ENCODE peak calls at places on chromosomes 16 and 17, in four cellular contexts. M is GM12878, H is HEK293T, V is K562. E is an unnamed sample.

GRCh38 chr17:67211742-67212141 is 33.3 kb downstream of the HELZ start:
- DNase-seq in M (no peak), H (no peak), V (no peak), E (no peak)

GRCh38 chr16:65178151-65178550 is 56.3 kb upstream of the CDH11 start:
- DNase-seq in M (no peak), H (no peak), V (no peak), E (no peak)

GRCh38 chr17:74780443-74781238 is 4.5 kb upstream of the NAT9 start:
- DNase-seq in M (no peak), H (peak), V (peak), E (peak)

GRCh38 chr16:85573696-85574641 is 39.2 kb upstream of the GSE1 start:
- DNase-seq in M (no peak), H (peak), V (peak), E (no peak)

GRCh38 chr16:83968483-83968865 is 430 bp downstream of the NECAB2 start:
- DNase-seq in M (no peak), H (peak), V (peak), E (no peak)

GRCh38 chr17:43864161-43864706 is 17.3 kb downstream of the CD300LG start:
- DNase-seq in M (no peak), H (no peak), V (no peak), E (no peak)

GRCh38 chr16:51524555-51525373 is 373.7 kb upstream of the SALL1 start:
- DNase-seq in M (no peak), H (no peak), V (no peak), E (no peak)

GRCh38 chr16:30472328-30472942 is at the start of gene ITGAL:
- DNase-seq in M (peak), H (no peak), V (no peak), E (no peak)

GRCh38 chr16:31052131-31052530 is 18.8 kb downstream of the STX4 start:
- DNase-seq in M (no peak), H (no peak), V (peak), E (no peak)

GRCh38 chr17:15143524-15143923 is 121.6 kb downstream of the PMP22 start:
- DNase-seq in M (no peak), H (no peak), V (no peak), E (peak)

GRCh38 chr17:59483860-59484259 is 81.5 kb upstream of the DHX40 start:
- DNase-seq in M (no peak), H (no peak), V (no peak), E (no peak)

GRCh38 chr16:58843675-58844074 is 109.6 kb upstream of the GOT2 start:
- DNase-seq in M (peak), H (no peak), V (peak), E (no peak)

GRCh38 chr17:79874329-79874981 is 35.2 kb upstream of the CBX4 start:
- DNase-seq in M (no peak), H (peak), V (peak), E (no peak)

GRCh38 chr16:61323456-61323855 is 712.8 kb downstream of the CDH8 start:
- DNase-seq in M (no peak), H (no peak), V (no peak), E (no peak)

GRCh38 chr16:19885456-19886060 is 910 bp upstream of the GPRC5B start:
- DNase-seq in M (no peak), H (no peak), V (no peak), E (no peak)

GRCh38 chr17:39667262-39668140 is 752 bp upstream of the PNMT start:
- DNase-seq in M (no peak), H (no peak), V (peak), E (peak)

GRCh38 chr17:74431568-74432483 is at the start of gene GPRC5C:
- DNase-seq in M (no peak), H (peak), V (peak), E (peak)

GRCh38 chr17:27438631-27439030 is 17.6 kb upstream of the KSR1 start:
- DNase-seq in M (no peak), H (no peak), V (no peak), E (no peak)

GRCh38 chr17:68029512-68030215 is 5.9 kb upstream of the KPNA2 start:
- DNase-seq in M (no peak), H (no peak), V (no peak), E (no peak)

GRCh38 chr16:88810868-88811599 is 694 bp downstream of the APRT start:
- DNase-seq in M (no peak), H (no peak), V (no peak), E (no peak)

GRCh38 chr17:80104321-80104955 is 3.1 kb downstream of the GAA start:
- DNase-seq in M (no peak), H (no peak), V (no peak), E (no peak)

GRCh38 chr16:77660311-77660710 is 62.0 kb upstream of the NUDT7 start:
- DNase-seq in M (no peak), H (peak), V (peak), E (no peak)

GRCh38 chr16:3745751-3746355 is 28.5 kb upstream of the TRAP1 start:
- DNase-seq in M (no peak), H (no peak), V (no peak), E (no peak)

GRCh38 chr17:38942641-38943040 is 17.2 kb downstream of the LASP1NB start:
- DNase-seq in M (no peak), H (no peak), V (no peak), E (no peak)

GRCh38 chr17:3385869-3386816 is at the start of gene OR3A2:
- DNase-seq in M (no peak), H (no peak), V (no peak), E (peak)

GRCh38 chr17:57043276-57043675 is 41.8 kb upstream of the AKAP1 start:
- DNase-seq in M (no peak), H (no peak), V (no peak), E (no peak)

GRCh38 chr17:46178550-46179198 is 14.6 kb downstream of the KANSL1 start:
- DNase-seq in M (no peak), H (no peak), V (no peak), E (no peak)

DNA sequence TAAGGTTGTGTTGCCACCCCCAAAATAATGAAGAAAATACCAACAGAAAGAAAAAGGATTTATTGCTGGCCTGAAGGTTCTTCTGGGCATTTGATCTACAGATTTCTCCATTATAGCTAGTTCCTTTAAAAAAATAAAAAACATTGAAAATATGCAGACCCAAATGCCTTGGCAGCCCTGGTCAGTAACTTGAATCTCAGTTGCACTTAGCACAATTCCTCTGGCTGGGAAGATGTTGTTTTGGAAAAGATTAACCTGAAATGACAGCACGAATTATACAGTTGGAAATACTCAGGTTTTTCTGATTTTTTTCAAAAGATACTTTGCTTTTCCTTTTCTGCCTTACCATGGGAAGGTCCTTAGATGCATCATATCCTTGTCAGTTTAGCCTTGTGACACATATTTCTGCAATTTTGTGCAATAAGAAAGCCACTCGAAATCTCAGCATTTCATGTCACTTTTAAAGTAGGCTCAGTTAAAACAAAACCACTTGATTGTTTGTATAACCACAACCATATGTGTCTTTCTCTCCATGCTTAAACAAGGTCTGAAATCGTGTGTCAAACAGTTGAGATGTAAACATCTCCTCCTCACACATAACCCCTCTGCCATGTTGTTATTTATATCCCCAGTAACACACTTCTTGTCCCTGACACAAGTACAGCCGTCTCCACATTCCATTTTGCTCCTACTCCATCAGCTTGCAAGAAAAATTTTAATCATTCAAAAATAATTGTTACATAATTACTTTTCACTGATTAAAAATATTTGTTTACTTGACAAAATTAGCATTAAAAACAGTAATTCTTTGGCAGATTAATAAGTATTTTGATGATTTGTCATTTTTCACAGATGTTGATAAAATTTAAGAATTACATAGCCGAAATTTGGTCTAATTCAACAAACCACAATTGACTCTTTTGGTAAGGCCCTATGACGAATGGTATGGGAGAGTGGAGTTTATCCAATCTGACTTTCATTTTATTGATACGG is 61.1 kb downstream of the SIAH1 start:
- DNase-seq in M (no peak), H (no peak), V (no peak), E (no peak)
- TF ChIP-seq SP1 in M (no peak), H (no peak), V (no peak), E (no peak)

DNA sequence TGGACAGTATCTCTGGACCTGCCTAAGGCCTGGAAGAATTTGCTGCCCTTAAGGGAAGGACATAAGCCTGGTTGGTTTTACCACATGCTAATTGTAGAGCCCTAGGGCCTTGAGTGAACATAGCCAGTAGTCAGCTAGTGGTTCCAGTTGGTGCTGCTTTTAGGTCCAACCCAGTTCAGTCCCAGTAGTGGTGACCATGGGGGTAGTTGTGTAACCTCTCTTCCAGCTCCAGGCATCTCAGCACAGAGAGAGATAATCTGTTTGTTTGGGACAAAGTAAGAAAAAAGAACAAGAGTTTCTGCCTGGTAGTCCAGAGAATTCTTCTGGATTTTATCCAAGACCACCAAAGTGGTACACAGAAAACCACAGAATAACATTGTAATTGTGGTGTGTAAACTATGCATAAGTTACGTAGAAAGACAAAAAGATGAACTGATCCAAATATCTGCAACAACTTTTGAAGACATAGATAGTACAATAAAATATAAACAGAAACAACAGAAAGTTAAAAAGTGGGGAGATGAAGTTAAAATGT is 5.2 kb upstream of the CCL13 start:
- DNase-seq in M (no peak), H (no peak), V (no peak), E (no peak)
- TF ChIP-seq SP1 in M (no peak), H (no peak), V (no peak), E (no peak)

DNA sequence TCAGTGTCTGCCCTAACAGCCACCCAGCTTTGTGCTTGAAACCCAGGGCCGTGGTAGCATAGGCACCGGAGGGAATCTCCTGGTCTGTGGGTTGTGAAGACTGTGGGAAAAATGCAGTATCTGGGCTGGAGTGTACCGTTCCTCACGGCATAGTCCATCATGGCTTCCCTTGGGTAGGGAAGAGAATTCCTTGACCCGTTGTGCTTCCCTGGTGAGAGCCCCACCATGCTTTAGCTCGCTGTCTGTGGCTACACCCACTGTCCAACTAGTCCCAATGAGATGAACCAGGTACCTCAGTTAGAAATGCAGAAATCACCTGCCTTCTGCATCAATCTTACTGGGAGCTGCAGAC is 67.3 kb downstream of the ATF7IP2 start:
- DNase-seq in M (no peak), H (no peak), V (no peak), E (no peak)
- TF ChIP-seq SP1 in M (no peak), H (no peak), V (no peak), E (no peak)

GRCh38 chr17:47270946-47271705 is 17.5 kb downstream of the ITGB3 start:
- DNase-seq in M (no peak), H (no peak), V (no peak), E (no peak)

GRCh38 chr17:47264171-47264570 is 10.5 kb downstream of the ITGB3 start:
- DNase-seq in M (no peak), H (no peak), V (no peak), E (no peak)

GRCh38 chr17:47265983-47266541 is 12.4 kb downstream of the ITGB3 start:
- DNase-seq in M (no peak), H (no peak), V (peak), E (no peak)

GRCh38 chr17:47266782-47267181 is 13.2 kb downstream of the ITGB3 start:
- DNase-seq in M (no peak), H (no peak), V (no peak), E (no peak)

DNA sequence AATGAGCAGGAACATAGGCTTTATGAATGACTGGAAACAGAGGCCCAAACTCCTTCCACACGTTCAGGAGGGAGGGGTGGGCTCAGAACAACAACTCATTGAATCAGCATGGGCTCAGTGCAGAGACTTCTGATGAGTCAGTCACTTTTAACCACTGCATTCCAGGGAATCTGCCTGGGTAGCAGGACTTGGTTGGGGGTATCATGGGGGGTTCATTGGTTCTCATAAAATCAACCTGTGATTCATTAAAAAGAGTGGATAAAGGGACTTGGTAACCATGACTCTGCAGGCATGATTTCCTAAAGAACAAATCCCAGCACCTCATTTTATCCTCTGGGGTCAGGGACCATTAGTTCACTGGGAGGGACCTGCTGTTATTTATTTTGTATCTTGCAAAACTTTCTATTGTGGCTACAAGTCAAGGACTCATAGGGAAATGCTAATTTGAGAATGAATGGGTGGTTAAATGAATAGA is 13.8 kb downstream of the ITGB3 start:
- DNase-seq in M (no peak), H (no peak), V (no peak), E (no peak)
- TF ChIP-seq SP1 in M (no peak), H (no peak), V (no peak), E (no peak)

GRCh38 chr17:72587773-72588511 is 467.1 kb downstream of the SOX9 start:
- DNase-seq in M (no peak), H (no peak), V (no peak), E (no peak)
- TF ChIP-seq SP1 in M (no peak), H (no peak), V (no peak), E (no peak)

GRCh38 chr16:1257561-1258217 is 1.8 kb downstream of the TPSD1 start:
- DNase-seq in M (no peak), H (no peak), V (no peak), E (no peak)

GRCh38 chr16:1259760-1260068 is 3.8 kb downstream of the TPSD1 start:
- DNase-seq in M (no peak), H (no peak), V (no peak), E (no peak)

GRCh38 chr16:1260101-1260670 is 4.3 kb downstream of the TPSD1 start:
- DNase-seq in M (no peak), H (no peak), V (no peak), E (no peak)

GRCh38 chr16:1258218-1258587 is 2.3 kb downstream of the TPSD1 start:
- DNase-seq in M (no peak), H (no peak), V (no peak), E (no peak)

GRCh38 chr16:1258906-1259759 is 3.3 kb downstream of the TPSD1 start:
- DNase-seq in M (no peak), H (no peak), V (no peak), E (no peak)
- TF ChIP-seq SP1 in M (no peak), H (no peak), V (no peak), E (no peak)

E was measured in WTC11.